ENCODE peak calls at places on chromosomes 4 and X, in eight cellular contexts. I, M, H, G, Y, E, O and X are unnamed samples.

GRCh38 chr4:142379277-142380051 is 466.6 kb downstream of the INPP4B start:
- DNase-seq in I (no peak), M (peak), H (no peak), G (no peak), Y (no peak), E (no peak), O (peak), X (peak)

GRCh38 chr4:81366786-81367185 is 104.9 kb downstream of the RASGEF1B start:
- DNase-seq in I (no peak), M (no peak), H (no peak), G (no peak), Y (no peak), E (no peak), O (no peak), X (no peak)

GRCh38 chr4:110184124-110184790 is 14.2 kb downstream of the ELOVL6 start:
- DNase-seq in I (no peak), M (peak), H (no peak), G (no peak), Y (no peak), E (no peak), O (no peak), X (peak)

GRCh38 chr4:143921160-143921559 is 15.8 kb upstream of the GYPE start:
- DNase-seq in I (no peak), M (no peak), H (no peak), G (no peak), Y (no peak), E (no peak), O (no peak), X (no peak)

GRCh38 chr4:165965503-165965902 is 92.5 kb downstream of the TLL1 start:
- DNase-seq in I (peak), M (peak), H (no peak), G (no peak), Y (no peak), E (no peak), O (no peak), X (no peak)

GRCh38 chrX:46620505-46620904 is 46.9 kb downstream of the CHST7 start:
- DNase-seq in I (no peak), M (no peak), H (no peak), G (no peak), Y (no peak), E (no peak), O (no peak), X (peak)

GRCh38 chr4:82423245-82424054 is 6.8 kb downstream of the HNRNPDL start:
- DNase-seq in I (no peak), M (peak), H (no peak), G (no peak), Y (no peak), E (no peak), O (no peak), X (no peak)

GRCh38 chr4:101593666-101594065 is 196.9 kb upstream of the BANK1 start:
- DNase-seq in I (no peak), M (no peak), H (no peak), G (no peak), Y (no peak), E (no peak), O (no peak), X (no peak)

GRCh38 chr4:139454111-139454600 is at the start of gene RAB33B:
- DNase-seq in I (no peak), M (no peak), H (no peak), G (peak), Y (no peak), E (no peak), O (no peak), X (peak)

GRCh38 chrX:106696502-106696901 is 30.0 kb upstream of the RNF128 start:
- DNase-seq in I (peak), M (no peak), H (no peak), G (no peak), Y (no peak), E (no peak), O (no peak), X (no peak)

GRCh38 chr4:37928421-37928820 is 31.8 kb upstream of the PTTG2 start:
- DNase-seq in I (no peak), M (no peak), H (no peak), G (no peak), Y (no peak), E (no peak), O (peak), X (no peak)

GRCh38 chr4:3415471-3416141 is 26.2 kb upstream of the HGFAC start:
- DNase-seq in I (no peak), M (no peak), H (no peak), G (no peak), Y (peak), E (no peak), O (no peak), X (no peak)

GRCh38 chrX:110421499-110422455 is 63.1 kb downstream of the RTL9 start:
- DNase-seq in I (no peak), M (no peak), H (no peak), G (peak), Y (no peak), E (no peak), O (no peak), X (no peak)

GRCh38 chr4:19151684-19152083 is 1100.0 kb upstream of the SLIT2 start:
- DNase-seq in I (no peak), M (no peak), H (no peak), G (no peak), Y (no peak), E (no peak), O (no peak), X (no peak)

GRCh38 chr4:70954032-70954431 is 39.4 kb upstream of the DCK start:
- DNase-seq in I (no peak), M (peak), H (no peak), G (no peak), Y (no peak), E (no peak), O (no peak), X (no peak)

GRCh38 chr4:54231419-54232150 is 2.5 kb downstream of the PDGFRA start:
- DNase-seq in I (no peak), M (peak), H (peak), G (no peak), Y (peak), E (peak), O (peak), X (peak)
- H3K4me3 ChIP-seq in I (peak), M (peak), H (peak), G (no peak), Y (peak), E (peak), O (peak), X (peak)

DNA sequence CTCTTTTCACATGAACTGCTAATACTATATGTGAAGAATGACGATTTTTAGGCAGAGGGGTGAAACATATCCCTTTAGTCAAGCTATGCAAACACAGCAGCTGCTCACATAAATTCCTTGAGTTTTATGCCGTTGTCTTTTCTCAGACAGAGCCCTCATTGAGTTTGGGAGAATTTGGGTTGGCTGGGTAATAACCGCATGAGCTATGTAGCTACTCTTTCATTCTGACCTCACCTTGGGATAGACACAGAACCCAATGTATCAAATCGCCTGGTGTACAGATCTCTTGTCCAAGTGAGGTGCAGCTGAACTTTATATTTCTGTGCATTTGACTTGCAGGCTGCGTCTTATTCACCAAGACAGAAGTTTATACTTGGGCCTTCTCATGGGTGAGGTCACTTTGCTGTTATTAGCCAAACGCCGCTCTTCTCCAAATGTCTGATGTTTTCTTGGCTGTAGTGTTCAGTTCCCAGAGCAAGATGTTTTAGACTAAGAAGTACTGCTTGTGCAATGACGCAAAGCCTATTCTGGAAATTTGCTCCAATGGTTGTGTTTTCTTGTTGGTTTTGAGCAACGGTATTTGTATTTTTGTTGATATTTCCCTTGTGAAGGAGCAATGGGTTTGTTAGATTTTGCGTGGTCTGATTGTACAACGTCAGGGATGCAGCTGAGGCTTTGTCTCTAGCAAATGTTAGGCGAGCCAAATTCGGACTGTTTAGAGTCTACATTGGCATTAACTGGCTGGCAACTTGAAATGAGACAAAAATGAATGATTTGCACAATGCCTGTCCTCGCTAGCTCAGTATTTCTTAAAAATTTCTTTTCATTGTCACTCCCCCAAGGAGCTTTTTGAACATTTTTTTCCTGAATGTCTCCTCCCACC is 11.2 kb upstream of the SPARCL1 start:
- DNase-seq in I (no peak), M (peak), H (no peak), G (peak), Y (peak), E (peak), O (no peak), X (peak)
- H3K4me3 ChIP-seq in I (no peak), M (no peak), H (no peak), G (no peak), Y (no peak), E (no peak), O (no peak), X (no peak)

GRCh38 chr4:48129307-48130014 is 4.6 kb downstream of the TXK start:
- DNase-seq in I (no peak), M (no peak), H (no peak), G (no peak), Y (peak), E (no peak), O (peak), X (peak)

GRCh38 chr4:48127231-48127881 is 6.7 kb downstream of the TXK start:
- DNase-seq in I (no peak), M (peak), H (no peak), G (no peak), Y (no peak), E (no peak), O (no peak), X (no peak)

GRCh38 chr4:48130100-48130499 is 4.0 kb downstream of the TXK start:
- DNase-seq in I (no peak), M (no peak), H (no peak), G (no peak), Y (no peak), E (no peak), O (no peak), X (no peak)

GRCh38 chr4:48126621-48127020 is 7.4 kb downstream of the TXK start:
- DNase-seq in I (no peak), M (no peak), H (no peak), G (no peak), Y (no peak), E (no peak), O (no peak), X (no peak)

GRCh38 chr4:48127882-48128394 is 6.1 kb downstream of the TXK start:
- DNase-seq in I (peak), M (peak), H (no peak), G (peak), Y (peak), E (peak), O (peak), X (peak)
- H3K4me3 ChIP-seq in I (no peak), M (peak), H (peak), G (no peak), Y (no peak), E (no peak), O (no peak), X (no peak)

DNA sequence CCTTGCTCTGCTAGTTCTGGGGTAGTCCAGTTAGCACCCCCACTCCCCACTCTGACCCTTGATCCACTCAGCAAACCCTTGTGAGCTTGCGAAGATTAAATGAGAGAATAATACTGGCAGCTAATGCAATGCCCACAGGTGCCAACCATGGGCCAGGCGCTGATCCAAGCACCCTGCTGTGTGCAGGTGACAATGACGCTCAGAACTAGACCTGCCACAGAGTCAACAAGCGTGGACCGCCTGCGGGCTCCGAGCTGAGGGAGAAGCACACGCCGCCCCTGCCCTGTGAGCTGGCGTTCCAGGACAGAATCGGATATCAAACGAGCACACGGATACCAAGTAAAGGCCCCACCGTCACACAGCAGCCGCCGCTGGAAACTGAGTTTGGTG is 129.2 kb downstream of the FAM53A start:
- DNase-seq in I (no peak), M (no peak), H (no peak), G (no peak), Y (no peak), E (no peak), O (no peak), X (no peak)
- H3K4me3 ChIP-seq in I (no peak), M (no peak), H (no peak), G (no peak), Y (no peak), E (no peak), O (no peak), X (no peak)

GRCh38 chr4:149719806-149720205 is 95.8 kb downstream of the IQCM start:
- DNase-seq in I (no peak), M (no peak), H (no peak), G (no peak), Y (no peak), E (no peak), O (no peak), X (no peak)

GRCh38 chr4:149718500-149718899 is 97.1 kb downstream of the IQCM start:
- DNase-seq in I (no peak), M (no peak), H (no peak), G (no peak), Y (no peak), E (no peak), O (no peak), X (no peak)

GRCh38 chr4:149719357-149719756 is 96.3 kb downstream of the IQCM start:
- DNase-seq in I (no peak), M (peak), H (no peak), G (no peak), Y (no peak), E (no peak), O (no peak), X (no peak)

GRCh38 chr4:149727663-149728062 is 88.0 kb downstream of the IQCM start:
- DNase-seq in I (no peak), M (no peak), H (no peak), G (no peak), Y (no peak), E (no peak), O (no peak), X (no peak)

DNA sequence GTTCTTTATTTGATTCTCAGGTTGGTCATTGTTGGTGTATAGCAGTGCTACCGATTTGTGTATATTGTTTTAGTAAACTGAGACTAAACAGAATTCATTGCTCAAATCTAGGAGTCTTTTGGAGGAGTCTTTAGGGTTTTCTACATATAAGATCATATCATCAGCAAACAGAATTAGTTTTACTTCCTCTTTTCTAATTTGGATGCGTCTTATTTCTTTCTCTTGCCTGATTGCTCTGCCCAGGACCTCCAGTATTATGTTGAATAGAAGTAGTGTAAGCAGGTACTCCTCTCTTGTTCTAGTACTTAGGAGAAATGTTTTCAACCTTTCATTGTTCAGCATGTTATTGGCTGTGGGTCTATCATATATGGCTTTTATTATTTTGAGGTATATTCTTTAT is 92.6 kb downstream of the IQCM start:
- DNase-seq in I (no peak), M (no peak), H (no peak), G (no peak), Y (no peak), E (no peak), O (no peak), X (no peak)
- H3K4me3 ChIP-seq in I (no peak), M (no peak), H (no peak), G (no peak), Y (no peak), E (no peak), O (no peak), X (no peak)

GRCh38 chrX:23742174-23742692 is 843 bp downstream of the ACOT9 start:
- DNase-seq in I (peak), M (peak), H (peak), G (peak), Y (peak), E (peak), O (peak), X (peak)
- H3K4me3 ChIP-seq in I (peak), M (peak), H (peak), G (no peak), Y (peak), E (peak), O (peak), X (peak)

DNA sequence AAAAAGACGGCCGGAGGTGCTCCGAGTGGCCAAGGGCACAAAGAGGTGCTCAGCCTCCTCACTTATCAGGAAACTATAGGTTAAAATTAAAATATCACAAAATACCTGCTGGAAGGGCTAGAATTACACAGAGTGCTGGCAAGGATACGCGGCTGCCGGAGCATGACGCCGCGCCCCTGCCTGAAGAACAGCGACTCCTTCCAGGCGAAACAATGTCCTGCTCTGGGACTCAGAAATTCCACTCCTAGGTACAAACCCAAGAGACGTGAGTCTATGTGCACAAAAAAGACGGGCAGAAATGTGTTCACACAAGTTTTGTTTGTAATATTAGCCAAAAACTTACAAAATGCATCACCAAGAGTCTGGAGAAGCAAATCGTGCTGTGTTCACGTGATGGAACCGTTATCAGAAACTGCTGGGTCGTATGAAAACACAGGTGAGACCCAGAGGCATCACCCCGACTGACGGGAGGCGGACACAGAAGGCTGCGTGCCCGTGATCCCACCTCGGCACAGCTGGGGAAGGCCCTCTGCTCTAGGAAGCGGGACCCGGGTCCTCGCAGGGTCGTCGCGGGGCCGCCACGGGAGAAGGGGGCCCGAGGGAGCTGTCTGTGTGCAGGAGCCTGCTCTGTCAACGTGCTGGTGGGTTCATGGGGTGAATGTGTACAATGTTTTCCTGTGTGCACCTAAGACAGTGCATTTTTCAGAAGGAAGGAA is 27.6 kb downstream of the CTBP1 start:
- DNase-seq in I (no peak), M (no peak), H (no peak), G (no peak), Y (no peak), E (no peak), O (no peak), X (no peak)
- H3K4me3 ChIP-seq in I (no peak), M (no peak), H (no peak), G (no peak), Y (no peak), E (no peak), O (no peak), X (no peak)